ENCODE peak calls at places on chromosomes 5 and 9, in nine cellular contexts. One of them, this sample, is unnamed.

GRCh38 chr5:10703676-10704075 is 57.4 kb downstream of the DAP start:
- DNase-seq in EL: no peak
- DNase-seq in T-helper 1 cell: no peak
- DNase-seq in endothelial cell: no peak
- DNase-seq in PC-3: peak; percentile 99
- DNase-seq in IMR-90: no peak
- DNase-seq in pulmonary artery endothelial cell: no peak
- DNase-seq in LoVo: no peak
- DNase-seq in T1000: no peak
- DNase-seq in this sample: no peak

GRCh38 chr9:113343732-113344231 is 3.7 kb upstream of the WDR31 start:
- DNase-seq in IMR-90: no peak
- DNase-seq in endothelial cell: no peak
- DNase-seq in EL: peak; percentile 25
- DNase-seq in PC-3: no peak
- DNase-seq in T1000: no peak
- DNase-seq in T-helper 1 cell: no peak
- DNase-seq in pulmonary artery endothelial cell: no peak
- DNase-seq in LoVo: peak; percentile 8
- DNase-seq in this sample: no peak

GRCh38 chr5:160021818-160022446 is 13.0 kb downstream of the TTC1 start:
- DNase-seq in T-helper 1 cell: peak; percentile 52
- DNase-seq in T1000: peak; percentile 23
- DNase-seq in PC-3: peak; percentile 81
- DNase-seq in endothelial cell: peak; percentile 73
- DNase-seq in IMR-90: peak; percentile 78
- DNase-seq in pulmonary artery endothelial cell: peak; percentile 32
- DNase-seq in LoVo: peak; percentile 74
- DNase-seq in EL: peak; percentile 69
- DNase-seq in this sample: peak; percentile 38

GRCh38 chr5:168096525-168096924 is 194.9 kb upstream of the WWC1 start:
- DNase-seq in PC-3: no peak
- DNase-seq in T1000: no peak
- DNase-seq in IMR-90: no peak
- DNase-seq in T-helper 1 cell: no peak
- DNase-seq in LoVo: no peak
- DNase-seq in pulmonary artery endothelial cell: no peak
- DNase-seq in endothelial cell: no peak
- DNase-seq in EL: no peak
- DNase-seq in this sample: no peak

GRCh38 chr5:104018299-104018698 is 455.7 kb upstream of the NUDT12 start:
- DNase-seq in PC-3: peak; percentile 26
- DNase-seq in pulmonary artery endothelial cell: no peak
- DNase-seq in T-helper 1 cell: no peak
- DNase-seq in T1000: no peak
- DNase-seq in LoVo: no peak
- DNase-seq in IMR-90: no peak
- DNase-seq in endothelial cell: no peak
- DNase-seq in EL: no peak
- DNase-seq in this sample: no peak

GRCh38 chr5:140011297-140011802 is 31.7 kb downstream of the NRG2 start:
- DNase-seq in T-helper 1 cell: no peak
- DNase-seq in pulmonary artery endothelial cell: no peak
- DNase-seq in PC-3: peak; percentile 88
- DNase-seq in T1000: no peak
- DNase-seq in LoVo: no peak
- DNase-seq in IMR-90: peak; percentile 1
- DNase-seq in endothelial cell: no peak
- DNase-seq in EL: no peak
- DNase-seq in this sample: peak; percentile 4

GRCh38 chr5:126477681-126478117 is 54.5 kb downstream of the GRAMD2B start:
- DNase-seq in EL: no peak
- DNase-seq in LoVo: no peak
- DNase-seq in IMR-90: no peak
- DNase-seq in endothelial cell: no peak
- DNase-seq in T1000: no peak
- DNase-seq in T-helper 1 cell: no peak
- DNase-seq in pulmonary artery endothelial cell: no peak
- DNase-seq in PC-3: no peak
- DNase-seq in this sample: no peak

GRCh38 chr9:134617246-134617645 is 24.4 kb upstream of the COL5A1 start:
- DNase-seq in EL: no peak
- DNase-seq in endothelial cell: no peak
- DNase-seq in IMR-90: no peak
- DNase-seq in pulmonary artery endothelial cell: no peak
- DNase-seq in LoVo: no peak
- DNase-seq in T1000: no peak
- DNase-seq in T-helper 1 cell: no peak
- DNase-seq in PC-3: no peak
- DNase-seq in this sample: no peak

GRCh38 chr5:124199902-124200301 is 546.5 kb downstream of the ZNF608 start:
- DNase-seq in PC-3: peak; percentile 16
- DNase-seq in pulmonary artery endothelial cell: no peak
- DNase-seq in LoVo: no peak
- DNase-seq in endothelial cell: no peak
- DNase-seq in EL: no peak
- DNase-seq in T-helper 1 cell: no peak
- DNase-seq in IMR-90: no peak
- DNase-seq in T1000: no peak
- DNase-seq in this sample: no peak

GRCh38 chr9:27361401-27361953 is 64.5 kb upstream of the EQTN start:
- DNase-seq in IMR-90: no peak
- DNase-seq in pulmonary artery endothelial cell: no peak
- DNase-seq in T-helper 1 cell: no peak
- DNase-seq in PC-3: no peak
- DNase-seq in EL: no peak
- DNase-seq in T1000: no peak
- DNase-seq in endothelial cell: no peak
- DNase-seq in LoVo: no peak
- DNase-seq in this sample: no peak

GRCh38 chr9:80797841-80798688 is 891.3 kb downstream of the TLE1 start:
- DNase-seq in endothelial cell: no peak
- DNase-seq in T-helper 1 cell: no peak
- DNase-seq in EL: no peak
- DNase-seq in IMR-90: peak; percentile 63
- DNase-seq in LoVo: no peak
- DNase-seq in T1000: no peak
- DNase-seq in PC-3: no peak
- DNase-seq in pulmonary artery endothelial cell: no peak
- DNase-seq in this sample: no peak

GRCh38 chr5:140038373-140038957 is 4.6 kb downstream of the NRG2 start:
- DNase-seq in LoVo: peak; percentile 9
- DNase-seq in pulmonary artery endothelial cell: no peak
- DNase-seq in IMR-90: peak; percentile 50
- DNase-seq in T-helper 1 cell: no peak
- DNase-seq in PC-3: no peak
- DNase-seq in EL: peak; percentile 21
- DNase-seq in endothelial cell: no peak
- DNase-seq in T1000: no peak
- DNase-seq in this sample: no peak

GRCh38 chr9:13816837-13817236 is 497.1 kb downstream of the NFIB start:
- DNase-seq in pulmonary artery endothelial cell: no peak
- DNase-seq in T1000: no peak
- DNase-seq in T-helper 1 cell: no peak
- DNase-seq in PC-3: peak; percentile 40
- DNase-seq in LoVo: no peak
- DNase-seq in EL: no peak
- DNase-seq in endothelial cell: no peak
- DNase-seq in IMR-90: no peak
- DNase-seq in this sample: no peak

GRCh38 chr5:39219433-39219832 is at the start of gene FYB1:
- DNase-seq in PC-3: peak; percentile 94
- DNase-seq in T1000: peak; percentile 28
- DNase-seq in IMR-90: no peak
- DNase-seq in EL: peak; percentile 75
- DNase-seq in endothelial cell: no peak
- DNase-seq in T-helper 1 cell: no peak
- DNase-seq in LoVo: no peak
- DNase-seq in pulmonary artery endothelial cell: no peak
- DNase-seq in this sample: no peak

GRCh38 chr5:169656125-169656990 is 19.3 kb downstream of the DOCK2 start:
- DNase-seq in T-helper 1 cell: no peak
- DNase-seq in LoVo: no peak
- DNase-seq in pulmonary artery endothelial cell: no peak
- DNase-seq in IMR-90: peak; percentile 43
- DNase-seq in PC-3: no peak
- DNase-seq in EL: no peak
- DNase-seq in T1000: no peak
- DNase-seq in endothelial cell: no peak
- DNase-seq in this sample: peak; percentile 20

GRCh38 chr5:63127054-63127453 is 548.4 kb downstream of the LRRC70 start:
- DNase-seq in LoVo: no peak
- DNase-seq in IMR-90: peak; percentile 26
- DNase-seq in endothelial cell: no peak
- DNase-seq in T1000: no peak
- DNase-seq in PC-3: peak; percentile 67
- DNase-seq in pulmonary artery endothelial cell: no peak
- DNase-seq in T-helper 1 cell: no peak
- DNase-seq in EL: peak; percentile 39
- DNase-seq in this sample: no peak

GRCh38 chr9:2229109-2229733 is 214.1 kb downstream of the SMARCA2 start:
- DNase-seq in pulmonary artery endothelial cell: no peak
- DNase-seq in EL: no peak
- DNase-seq in IMR-90: no peak
- DNase-seq in endothelial cell: no peak
- DNase-seq in T1000: no peak
- DNase-seq in PC-3: peak; percentile 24
- DNase-seq in T-helper 1 cell: no peak
- DNase-seq in LoVo: no peak
- DNase-seq in this sample: no peak

GRCh38 chr5:32687167-32687831 is 23.8 kb upstream of the NPR3 start:
- DNase-seq in LoVo: peak; percentile 14
- DNase-seq in EL: peak; percentile 47
- DNase-seq in PC-3: no peak
- DNase-seq in T1000: no peak
- DNase-seq in T-helper 1 cell: no peak
- DNase-seq in pulmonary artery endothelial cell: no peak
- DNase-seq in IMR-90: peak; percentile 19
- DNase-seq in endothelial cell: no peak
- DNase-seq in this sample: no peak

GRCh38 chr9:129476821-129477611 is 143.9 kb downstream of the C9orf50 start:
- DNase-seq in IMR-90: peak; percentile 49
- DNase-seq in EL: peak; percentile 51
- DNase-seq in T1000: no peak
- DNase-seq in T-helper 1 cell: no peak
- DNase-seq in LoVo: peak; percentile 28
- DNase-seq in endothelial cell: no peak
- DNase-seq in pulmonary artery endothelial cell: no peak
- DNase-seq in PC-3: peak; percentile 43
- DNase-seq in this sample: no peak

GRCh38 chr9:33192493-33193245 is 25.5 kb upstream of the B4GALT1 start:
- DNase-seq in pulmonary artery endothelial cell: no peak
- DNase-seq in EL: no peak
- DNase-seq in T-helper 1 cell: no peak
- DNase-seq in LoVo: no peak
- DNase-seq in IMR-90: no peak
- DNase-seq in PC-3: no peak
- DNase-seq in endothelial cell: no peak
- DNase-seq in T1000: no peak
- DNase-seq in this sample: no peak

GRCh38 chr5:125375143-125375542 is 628.7 kb upstream of the ZNF608 start:
- DNase-seq in T1000: no peak
- DNase-seq in endothelial cell: no peak
- DNase-seq in pulmonary artery endothelial cell: no peak
- DNase-seq in IMR-90: no peak
- DNase-seq in PC-3: no peak
- DNase-seq in LoVo: no peak
- DNase-seq in EL: no peak
- DNase-seq in T-helper 1 cell: no peak
- DNase-seq in this sample: no peak

GRCh38 chr5:108148715-108149139 is 233.2 kb downstream of the FBXL17 start:
- DNase-seq in EL: peak; percentile 18
- DNase-seq in PC-3: peak; percentile 59
- DNase-seq in T-helper 1 cell: no peak
- DNase-seq in endothelial cell: peak; percentile 7
- DNase-seq in IMR-90: peak; percentile 35
- DNase-seq in pulmonary artery endothelial cell: no peak
- DNase-seq in LoVo: peak; percentile 15
- DNase-seq in T1000: no peak
- DNase-seq in this sample: no peak

GRCh38 chr9:126429190-126429589 is 102.6 kb downstream of the MVB12B start:
- DNase-seq in T1000: no peak
- DNase-seq in PC-3: no peak
- DNase-seq in T-helper 1 cell: no peak
- DNase-seq in pulmonary artery endothelial cell: no peak
- DNase-seq in endothelial cell: no peak
- DNase-seq in LoVo: no peak
- DNase-seq in EL: no peak
- DNase-seq in IMR-90: no peak
- DNase-seq in this sample: no peak

GRCh38 chr5:19258686-19259085 is 729.3 kb downstream of the CDH18 start:
- DNase-seq in pulmonary artery endothelial cell: no peak
- DNase-seq in T-helper 1 cell: no peak
- DNase-seq in IMR-90: no peak
- DNase-seq in EL: no peak
- DNase-seq in T1000: no peak
- DNase-seq in LoVo: no peak
- DNase-seq in endothelial cell: no peak
- DNase-seq in PC-3: no peak
- DNase-seq in this sample: no peak

GRCh38 chr9:93059097-93059959 is 827 bp downstream of the SUSD3 start:
- DNase-seq in T1000: no peak
- DNase-seq in IMR-90: no peak
- DNase-seq in EL: no peak
- DNase-seq in T-helper 1 cell: no peak
- DNase-seq in PC-3: no peak
- DNase-seq in endothelial cell: no peak
- DNase-seq in pulmonary artery endothelial cell: no peak
- DNase-seq in LoVo: no peak
- DNase-seq in this sample: no peak

This sample was measured in stimulated activated naive B cell treated with anti-CD40 and anti-IgM and Interleukin-4, amounts not matched to agents 10 μg/mL and 1 μg/mL and 100 μg/mL, for 72 hours.